ENCODE peak calls at places on chromosomes 7 and 10, in nine cellular contexts. F is left kidney, U is left cardiac atrium, H is HT-29, M is COLO829, C is transverse colon, K is RWPE1, Q is Kasumi-1, R is EH. T is an unnamed sample.

GRCh38 chr7:37211097-37211496 is 237.6 kb downstream of the ELMO1 start:
- DNase-seq in F (peak; percentile 35), U (peak; percentile 59), H (no peak), M (no peak), C (peak; percentile 25), K (no peak), Q (no peak), R (peak; percentile 49), T (no peak)

GRCh38 chr7:97043281-97043680 is 18.6 kb upstream of the DLX5 start:
- DNase-seq in F (no peak), U (no peak), H (no peak), M (no peak), C (no peak), K (peak; percentile 25), Q (no peak), R (peak; percentile 39), T (no peak)

GRCh38 chr10:101217450-101218281 is 11.6 kb downstream of the LBX1 start:
- DNase-seq in F (peak; percentile 93), U (no peak), H (no peak), M (no peak), C (peak; percentile 36), K (no peak), Q (no peak), R (peak; percentile 37), T (peak; percentile 40)

GRCh38 chr7:117827861-117828260 is 45.4 kb downstream of the CTTNBP2 start:
- DNase-seq in F (peak; percentile 44), U (no peak), H (peak; percentile 75), M (peak; percentile 98), C (no peak), K (peak; percentile 11), Q (no peak), R (peak; percentile 65), T (peak; percentile 97)

GRCh38 chr10:6929157-6929830 is 349.2 kb upstream of the PRKCQ start:
- DNase-seq in F (no peak), U (no peak), H (no peak), M (no peak), C (no peak), K (no peak), Q (peak; percentile 65), R (no peak), T (no peak)

GRCh38 chr7:18495412-18496335 is at the start of gene HDAC9:
- DNase-seq in F (peak; percentile 79), U (peak; percentile 29), H (no peak), M (peak; percentile 63), C (peak; percentile 51), K (no peak), Q (peak; percentile 18), R (peak; percentile 70), T (peak; percentile 83)

GRCh38 chr10:4121531-4122380 is 336.7 kb upstream of the KLF6 start:
- DNase-seq in F (no peak), U (no peak), H (no peak), M (no peak), C (peak; percentile 32), K (no peak), Q (no peak), R (no peak), T (no peak)

GRCh38 chr10:86644412-86645110 is 9.8 kb upstream of the OPN4 start:
- DNase-seq in F (no peak), U (no peak), H (no peak), M (no peak), C (no peak), K (no peak), Q (no peak), R (peak; percentile 73), T (peak; percentile 13)

GRCh38 chr10:19762026-19762425 is 54.2 kb upstream of the PLXDC2 start:
- DNase-seq in F (no peak), U (no peak), H (no peak), M (no peak), C (no peak), K (no peak), Q (no peak), R (no peak), T (peak; percentile 53)

GRCh38 chr10:132685121-132685891 is 100.6 kb downstream of the NKX6-2 start:
- DNase-seq in F (peak; percentile 82), U (peak; percentile 82), H (peak; percentile 59), M (peak; percentile 62), C (peak; percentile 35), K (peak; percentile 71), Q (peak; percentile 16), R (peak; percentile 58), T (no peak)

GRCh38 chr7:45000096-45001032 is at the start of gene CCM2:
- DNase-seq in F (peak; percentile 78), U (peak; percentile 78), H (peak; percentile 36), M (no peak), C (peak; percentile 54), K (no peak), Q (peak; percentile 50), R (peak; percentile 65), T (peak; percentile 45)

GRCh38 chr7:121797283-121798037 is 75.5 kb upstream of the PTPRZ1 start:
- DNase-seq in F (peak; percentile 2), U (no peak), H (no peak), M (peak; percentile 81), C (no peak), K (peak; percentile 9), Q (no peak), R (no peak), T (peak; percentile 99)

GRCh38 chr10:30988831-30989458 is 42.7 kb downstream of the ZNF438 start:
- DNase-seq in F (no peak), U (no peak), H (no peak), M (no peak), C (no peak), K (no peak), Q (no peak), R (no peak), T (no peak)

GRCh38 chr10:28077889-28078288 is 79.0 kb upstream of the ODAD2 start:
- DNase-seq in F (no peak), U (no peak), H (no peak), M (no peak), C (no peak), K (peak; percentile 26), Q (no peak), R (peak; percentile 93), T (no peak)

GRCh38 chr10:97066877-97067555 is 118.7 kb downstream of the SLIT1 start:
- DNase-seq in F (no peak), U (no peak), H (no peak), M (no peak), C (no peak), K (no peak), Q (no peak), R (no peak), T (no peak)

GRCh38 chr10:78405781-78406180 is 372.1 kb downstream of the RPS24 start:
- DNase-seq in F (no peak), U (no peak), H (no peak), M (no peak), C (no peak), K (no peak), Q (no peak), R (no peak), T (no peak)

GRCh38 chr10:92323079-92323478 is 32.1 kb downstream of the MARCHF5 start:
- DNase-seq in F (no peak), U (no peak), H (no peak), M (no peak), C (no peak), K (no peak), Q (no peak), R (no peak), T (no peak)

GRCh38 chr7:90530263-90530662 is 60.8 kb downstream of the PTTG1IP2 start:
- DNase-seq in F (no peak), U (no peak), H (no peak), M (no peak), C (no peak), K (peak; percentile 20), Q (no peak), R (peak; percentile 1), T (no peak)

GRCh38 chr7:18429547-18429946 is 66.0 kb upstream of the HDAC9 start:
- DNase-seq in F (no peak), U (no peak), H (no peak), M (peak; percentile 40), C (no peak), K (peak; percentile 52), Q (no peak), R (peak; percentile 82), T (no peak)

GRCh38 chr7:156162451-156162850 is 350.2 kb upstream of the SHH start:
- DNase-seq in F (no peak), U (no peak), H (no peak), M (peak; percentile 20), C (no peak), K (no peak), Q (no peak), R (no peak), T (no peak)

GRCh38 chr7:85688712-85689111 is 501.9 kb upstream of the SEMA3D start:
- DNase-seq in F (no peak), U (no peak), H (no peak), M (no peak), C (no peak), K (no peak), Q (no peak), R (no peak), T (no peak)

GRCh38 chr10:3111626-3112220 is 44.4 kb downstream of the PFKP start:
- DNase-seq in F (peak; percentile 93), U (no peak), H (no peak), M (no peak), C (no peak), K (no peak), Q (no peak), R (no peak), T (no peak)

GRCh38 chr7:99098824-99099498 is 44.9 kb downstream of the SMURF1 start:
- DNase-seq in F (peak; percentile 32), U (no peak), H (peak; percentile 86), M (peak; percentile 93), C (no peak), K (peak; percentile 28), Q (no peak), R (peak; percentile 90), T (peak; percentile 96)

GRCh38 chr7:27220440-27220955 is 20.6 kb upstream of the HOXA13 start:
- DNase-seq in F (peak; percentile 32), U (no peak), H (no peak), M (no peak), C (no peak), K (no peak), Q (no peak), R (no peak), T (no peak)

GRCh38 chr7:154853727-154854095 is 149.2 kb downstream of the PAXIP1 start:
- DNase-seq in F (no peak), U (no peak), H (no peak), M (no peak), C (no peak), K (no peak), Q (no peak), R (no peak), T (no peak)

GRCh38 chr7:130909161-130909836 is 175.3 kb upstream of the KLF14 start:
- DNase-seq in F (no peak), U (peak; percentile 23), H (no peak), M (no peak), C (no peak), K (no peak), Q (no peak), R (no peak), T (no peak)

GRCh38 chr7:125098377-125098970 is 168.8 kb upstream of the POT1 start:
- DNase-seq in F (no peak), U (no peak), H (no peak), M (no peak), C (no peak), K (no peak), Q (no peak), R (no peak), T (no peak)

GRCh38 chr7:45215611-45216062 is 58.0 kb downstream of the RAMP3 start:
- DNase-seq in F (peak; percentile 36), U (no peak), H (no peak), M (no peak), C (no peak), K (no peak), Q (no peak), R (no peak), T (no peak)

GRCh38 chr10:12412671-12413368 is 63.5 kb downstream of the CAMK1D start:
- DNase-seq in F (no peak), U (no peak), H (no peak), M (no peak), C (no peak), K (no peak), Q (no peak), R (no peak), T (no peak)

GRCh38 chr10:100520811-100521210 is 1.1 kb upstream of the SEC31B start:
- DNase-seq in F (no peak), U (no peak), H (no peak), M (no peak), C (no peak), K (peak; percentile 41), Q (no peak), R (peak; percentile 57), T (no peak)

GRCh38 chr10:122490786-122491680 is 29.7 kb downstream of the HTRA1 start:
- DNase-seq in F (no peak), U (no peak), H (no peak), M (no peak), C (peak; percentile 28), K (peak; percentile 79), Q (no peak), R (peak; percentile 43), T (no peak)

T was measured in SK-MEL-5.